ENCODE peak calls at places on chromosomes 13 and 19, in six cellular contexts. F is uterus, Z is lower lobe of right lung, N is fibroblast of lung, L is suprapubic skin, P is transverse colon. Q is an unnamed sample.
A peak's percentile ranks its signal among the peaks of the same experiment; 100 is the strongest.

GRCh38 chr13:70967564-70967963 is 859.3 kb upstream of the KLHL1 start:
- DNase-seq in F (no peak), Z (no peak), N (no peak), L (no peak), P (no peak), Q (no peak)

GRCh38 chr19:10749435-10750384 is 31.8 kb downstream of the DNM2 start:
- DNase-seq in F (no peak), Z (peak; percentile 71), N (no peak), L (no peak), P (peak; percentile 84), Q (no peak)

GRCh38 chr13:114234645-114235421 is at the start of gene CDC16:
- DNase-seq in F (peak; percentile 89), Z (peak; percentile 95), N (peak; percentile 94), L (peak; percentile 97), P (peak; percentile 95), Q (peak; percentile 62)

GRCh38 chr13:41985788-41986508 is 25.0 kb upstream of the VWA8 start:
- DNase-seq in F (no peak), Z (no peak), N (peak; percentile 46), L (no peak), P (no peak), Q (no peak)

GRCh38 chr13:76882431-76882830 is 3.8 kb downstream of the KCTD12 start:
- DNase-seq in F (no peak), Z (peak; percentile 54), N (peak; percentile 74), L (no peak), P (peak; percentile 11), Q (no peak)

GRCh38 chr19:16161848-16162247 is 11.5 kb downstream of the CIB3 start:
- DNase-seq in F (no peak), Z (no peak), N (peak; percentile 63), L (no peak), P (no peak), Q (peak; percentile 19)

GRCh38 chr19:16509141-16510061 is 13.2 kb downstream of the C19orf44 start:
- DNase-seq in F (no peak), Z (no peak), N (peak; percentile 75), L (no peak), P (no peak), Q (no peak)

GRCh38 chr13:84455143-84455905 is 573.0 kb upstream of the SLITRK1 start:
- DNase-seq in F (no peak), Z (no peak), N (no peak), L (no peak), P (no peak), Q (no peak)

GRCh38 chr13:106033634-106034033 is 501.8 kb downstream of the EFNB2 start:
- DNase-seq in F (no peak), Z (no peak), N (peak; percentile 81), L (no peak), P (no peak), Q (no peak)
- TF ChIP-seq CTCF in F (no peak), Z (no peak), N (peak; percentile 50), L (no peak), P (no peak), Q (peak; percentile 8)

GRCh38 chr19:49803529-49803856 is 9.6 kb downstream of the FUZ start:
- DNase-seq in F (no peak), Z (no peak), N (no peak), L (no peak), P (no peak), Q (no peak)
- H3K36me3 ChIP-seq in F (no peaks in the 10 kb centered on the region), Z (peaks cover 76% of the 10 kb centered on the region), N (peaks cover 36% of the 10 kb centered on the region), L (peaks cover 74% of the 10 kb centered on the region), P (peaks cover 19% of the 10 kb centered on the region), Q (no peaks in the 10 kb centered on the region)

DNA sequence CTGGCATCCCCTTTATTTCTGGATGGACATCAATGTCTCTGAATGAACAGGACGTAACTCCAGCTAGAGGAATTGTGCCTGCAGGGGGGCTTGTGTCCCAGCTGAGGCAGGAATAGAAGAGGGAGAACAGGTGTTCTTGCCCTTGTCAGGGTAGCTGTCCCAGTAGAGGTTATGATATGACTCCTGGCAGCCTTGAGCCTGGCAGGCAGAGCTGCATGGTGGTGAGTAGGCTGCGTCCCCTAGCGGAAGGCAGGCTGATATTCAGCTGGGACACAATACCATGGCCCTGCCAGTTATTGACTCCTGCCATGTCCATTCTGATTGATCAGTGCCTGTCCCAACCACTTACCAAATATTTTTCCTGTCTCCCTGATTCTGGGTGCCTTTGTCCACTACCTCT is 197.2 kb downstream of the RAP2A start:
- DNase-seq in F (no peak), Z (no peak), N (no peak), L (no peak), P (no peak), Q (no peak)
- TF ChIP-seq CTCF in F (no peak), Z (no peak), N (peak; percentile 9), L (no peak), P (no peak), Q (no peak)

GRCh38 chr13:111176421-111176820 is 61.3 kb downstream of the ARHGEF7 start:
- DNase-seq in F (no peak), Z (no peak), N (no peak), L (no peak), P (no peak), Q (no peak)
- H3K36me3 ChIP-seq in F (no peaks in the 10 kb centered on the region), Z (peaks cover 6% of the 10 kb centered on the region), N (peaks cover 1% of the 10 kb centered on the region), L (no peaks in the 10 kb centered on the region), P (no peaks in the 10 kb centered on the region), Q (no peaks in the 10 kb centered on the region)

DNA sequence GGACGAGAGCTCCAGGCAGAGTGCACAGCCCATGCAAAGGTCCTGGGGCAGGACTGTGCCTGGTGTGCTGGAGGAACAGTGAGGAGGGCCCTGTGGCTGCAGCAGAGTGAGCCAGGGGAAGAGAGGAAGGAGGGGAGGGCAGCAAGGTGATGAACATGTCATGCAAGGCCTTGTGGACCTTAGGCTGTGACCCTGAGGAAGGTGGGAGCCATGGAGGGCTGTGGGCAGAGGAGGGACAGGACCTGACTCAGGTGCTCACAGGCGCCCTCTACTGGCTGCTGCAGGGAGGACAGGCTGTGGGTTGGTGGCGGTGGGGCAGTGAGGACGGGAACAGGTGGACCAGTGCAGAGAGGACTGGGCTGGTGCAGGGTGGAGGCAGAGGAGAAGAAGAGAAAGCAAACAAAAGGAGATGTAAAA is 170.3 kb downstream of the PTPRS start:
- DNase-seq in F (no peak), Z (peak; percentile 55), N (no peak), L (no peak), P (peak; percentile 37), Q (no peak)
- TF ChIP-seq CTCF in F (no peak), Z (peak; percentile 49), N (peak; percentile 56), L (peak; percentile 46), P (peak; percentile 46), Q (peak; percentile 49)

DNA sequence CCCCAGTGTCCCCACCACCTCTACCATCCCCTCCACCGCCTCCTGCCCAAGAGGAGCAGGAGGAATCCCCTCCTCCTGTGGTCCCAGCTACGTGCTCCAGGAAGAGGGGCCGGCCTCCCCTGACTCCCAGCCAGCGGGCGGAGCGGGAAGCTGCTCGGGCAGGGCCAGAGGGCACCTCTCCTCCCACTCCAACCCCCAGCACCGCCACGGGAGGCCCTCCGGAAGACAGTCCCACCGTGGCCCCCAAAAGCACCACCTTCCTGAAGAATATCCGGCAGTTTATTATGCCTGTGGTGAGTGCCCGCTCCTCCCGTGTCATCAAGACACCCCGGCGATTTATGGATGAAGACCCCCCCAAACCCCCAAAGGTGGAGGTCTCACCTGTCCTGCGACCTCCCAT is 2.8 kb downstream of the KMT2B start:
- DNase-seq in F (no peak), Z (no peak), N (no peak), L (no peak), P (no peak), Q (no peak)
- H3K36me3 ChIP-seq in F (no peaks in the 10 kb centered on the region), Z (peaks cover 54% of the 10 kb centered on the region), N (peaks cover 36% of the 10 kb centered on the region), L (peaks cover 53% of the 10 kb centered on the region), P (peaks cover 35% of the 10 kb centered on the region), Q (peaks cover 5% of the 10 kb centered on the region)